ENCODE peak calls at places on chromosome X, in nine cellular contexts. W, Q, D, Y, T, Z, N, C and O are unnamed samples.

GRCh38 chrX:111504941-111505340 is 6.5 kb upstream of the SERTM2 start:
- DNase-seq in W (no peak), T (no peak), Q (no peak), Z (no peak), C (no peak), N (no peak), Y (no peak), D (no peak), O (no peak)

GRCh38 chrX:136146614-136147319 is 566 bp upstream of the FHL1 start:
- DNase-seq in Y (no peak), Q (peak; percentile 40), T (no peak), N (no peak), D (peak; percentile 3), C (peak; percentile 60), W (peak; percentile 13), Z (no peak), O (peak; percentile 32)

GRCh38 chrX:1535241-1536041 is 1.5 kb downstream of the P2RY8 start:
- DNase-seq in W (peak; percentile 79), D (no peak), C (no peak), Y (no peak), Z (peak; percentile 47), Q (no peak), T (no peak), N (no peak), O (no peak)

GRCh38 chrX:26511621-26512363 is 295.8 kb downstream of the MAGEB5 start:
- DNase-seq in Y (no peak), W (no peak), Q (no peak), C (no peak), D (no peak), T (no peak), Z (no peak), N (no peak), O (no peak)

GRCh38 chrX:106612403-106612789 is 618 bp downstream of the RADX start:
- DNase-seq in D (no peak), T (no peak), Q (no peak), Y (no peak), Z (no peak), N (no peak), W (no peak), C (peak; percentile 15), O (no peak)

GRCh38 chrX:39957816-39958561 is 139.8 kb downstream of the BCOR start:
- DNase-seq in Y (no peak), T (no peak), Z (no peak), N (no peak), Q (peak; percentile 22), C (no peak), W (no peak), D (no peak), O (no peak)

GRCh38 chrX:38805294-38806053 is 4.2 kb downstream of the MID1IP1 start:
- DNase-seq in W (peak; percentile 78), T (no peak), Z (peak; percentile 57), D (peak; percentile 37), N (no peak), C (peak; percentile 64), Y (peak; percentile 52), Q (peak; percentile 69), O (peak; percentile 23)

GRCh38 chrX:39859991-39860861 is 237.5 kb downstream of the BCOR start:
- DNase-seq in N (no peak), Y (no peak), C (no peak), Q (peak; percentile 94), Z (no peak), D (peak; percentile 45), T (peak; percentile 49), W (peak; percentile 87), O (peak; percentile 67)